ENCODE peak calls at places on chromosomes 2 and 18, in ten cellular contexts. V is NCI-H510A treated with DMSO at 0.1 percent for 48 hours, W is renal cortical epithelial cell, E is NCI-H774, S is GM10248, Y is GM13977, G is endodermal cell, B is right cardiac atrium, O is myocyte, Z is NCI-H1092. A is an unnamed sample.

GRCh38 chr2:12816379-12817306 is 99.9 kb downstream of the TRIB2 start:
- DNase-seq in W (peak), E (no peak), Y (no peak), S (no peak), Z (no peak), V (no peak), B (no peak), O (no peak), G (no peak), A (no peak)

GRCh38 chr2:188889187-188889586 is 85.0 kb upstream of the COL3A1 start:
- DNase-seq in B (no peak), V (no peak), E (no peak), S (no peak), Y (no peak), W (no peak), O (no peak), G (no peak), Z (no peak), A (no peak)

GRCh38 chr2:101961287-101962242 is 30.2 kb upstream of the IL1R2 start:
- DNase-seq in S (no peak), E (no peak), V (no peak), Z (no peak), G (no peak), Y (no peak), O (peak), W (peak), B (peak), A (peak)

GRCh38 chr2:121078869-121079268 is 206.1 kb downstream of the TFCP2L1 start:
- DNase-seq in S (no peak), E (no peak), Y (no peak), O (peak), W (no peak), G (no peak), V (no peak), B (no peak), Z (no peak), A (no peak)

GRCh38 chr2:132267372-132267771 is 105.6 kb upstream of the ANKRD30BL start:
- DNase-seq in Y (no peak), E (no peak), W (peak), G (peak), Z (no peak), V (no peak), B (no peak), S (no peak), O (peak), A (no peak)

GRCh38 chr2:197890160-197890559 is 85.8 kb downstream of the PLCL1 start:
- DNase-seq in Y (no peak), G (no peak), O (peak), V (peak), E (no peak), W (no peak), Z (no peak), S (no peak), B (no peak), A (no peak)

GRCh38 chr2:96637385-96638143 is 548 bp downstream of the KANSL3 start:
- DNase-seq in S (peak), B (peak), E (peak), W (peak), G (peak), V (peak), Y (peak), Z (peak), O (peak), A (peak)

GRCh38 chr2:8659092-8659734 is 22.6 kb upstream of the ID2 start:
- DNase-seq in V (peak), S (no peak), O (no peak), Y (no peak), W (peak), G (no peak), Z (peak), E (peak), B (no peak), A (no peak)

GRCh38 chr2:238948765-238949641 is 101.1 kb downstream of the TWIST2 start:
- DNase-seq in Z (no peak), W (no peak), V (no peak), B (no peak), S (no peak), Y (no peak), G (peak), O (no peak), E (no peak), A (no peak)

GRCh38 chr2:151637284-151637781 is 96.9 kb downstream of the NEB start:
- DNase-seq in S (no peak), G (no peak), O (no peak), Y (no peak), B (peak), Z (no peak), E (no peak), V (no peak), W (no peak), A (no peak)

GRCh38 chr2:28393115-28393836 is 618 bp downstream of the FOSL2 start:
- DNase-seq in G (peak), Z (no peak), Y (peak), S (peak), W (no peak), B (peak), O (peak), E (no peak), V (peak), A (no peak)

GRCh38 chr2:10120938-10121574 is 1.5 kb upstream of the RRM2 start:
- DNase-seq in W (peak), B (no peak), G (no peak), E (no peak), O (no peak), V (peak), Z (no peak), S (peak), Y (peak), A (no peak)

GRCh38 chr2:69902213-69902922 is 8.6 kb downstream of the SNRNP27 start:
- DNase-seq in G (no peak), E (no peak), W (no peak), V (no peak), B (peak), Y (no peak), O (no peak), S (no peak), Z (no peak), A (no peak)

GRCh38 chr2:19508-19907 is 26.8 kb downstream of the FAM110C start:
- DNase-seq in G (no peak), Y (no peak), V (no peak), O (no peak), W (no peak), S (no peak), B (no peak), Z (no peak), E (no peak), A (no peak)

GRCh38 chr18:68560128-68560527 is 154.8 kb downstream of the TMX3 start:
- DNase-seq in O (no peak), W (no peak), V (no peak), Z (no peak), Y (no peak), B (no peak), S (no peak), E (no peak), G (no peak), A (no peak)

GRCh38 chr2:75130171-75130570 is 69.1 kb downstream of the TACR1 start:
- DNase-seq in W (no peak), O (no peak), Z (no peak), V (peak), Y (no peak), S (no peak), E (no peak), G (peak), B (no peak), A (no peak)

GRCh38 chr2:109162999-109163398 is 34.0 kb downstream of the SH3RF3 start:
- DNase-seq in W (no peak), O (peak), V (no peak), Z (peak), E (peak), G (no peak), B (peak), S (no peak), Y (no peak), A (no peak)

GRCh38 chr2:204027105-204027504 is 90.5 kb downstream of the ICOS start:
- DNase-seq in V (no peak), G (no peak), S (peak), W (no peak), B (no peak), O (peak), E (no peak), Z (no peak), Y (peak), A (no peak)

GRCh38 chr2:202249521-202249850 is 11.1 kb upstream of the SUMO1 start:
- DNase-seq in W (peak), Y (no peak), E (no peak), V (no peak), S (no peak), G (peak), Z (no peak), O (peak), B (no peak), A (no peak)

GRCh38 chr18:76709659-76710645 is 112.4 kb upstream of the ZNF236 start:
- DNase-seq in S (peak), Z (peak), E (peak), W (peak), G (peak), V (peak), Y (peak), O (peak), B (peak), A (peak)

GRCh38 chr2:237465515-237466227 is 21.4 kb upstream of the MLPH start:
- DNase-seq in G (no peak), Z (no peak), E (no peak), S (no peak), V (no peak), W (peak), B (no peak), Y (no peak), O (no peak), A (peak)

GRCh38 chr18:70621710-70622109 is 332.9 kb downstream of the SOCS6 start:
- DNase-seq in V (no peak), O (no peak), Y (no peak), S (no peak), B (no peak), G (peak), Z (no peak), E (no peak), W (no peak), A (no peak)